ENCODE peak calls at places on chromosomes 11 and 22, in seven cellular contexts. C, D, R, I, S, U and X are unnamed samples.

GRCh38 chr11:7611411-7611810 is 61.9 kb downstream of the CYB5R2 start:
- DNase-seq in D (no peak), R (no peak), S (no peak), U (no peak), I (no peak), C (no peak), X (no peak)

GRCh38 chr11:31799794-31800397 is 11.2 kb downstream of the PAX6 start:
- DNase-seq in I (no peak), C (no peak), D (no peak), U (no peak), S (no peak), R (no peak), X (no peak)

GRCh38 chr11:60763692-60764369 is 7.2 kb downstream of the MS4A15 start:
- DNase-seq in D (no peak), U (no peak), C (no peak), S (no peak), I (peak), R (no peak), X (no peak)

GRCh38 chr11:33895752-33896137 is 3.9 kb upstream of the LMO2 start:
- DNase-seq in S (no peak), I (no peak), C (no peak), R (no peak), D (no peak), U (no peak), X (no peak)

GRCh38 chr11:76047766-76048165 is 158.5 kb downstream of the WNT11 start:
- DNase-seq in C (no peak), D (no peak), S (no peak), U (no peak), I (no peak), R (no peak), X (no peak)

GRCh38 chr22:45632791-45633515 is 38.7 kb upstream of the ATXN10 start:
- DNase-seq in U (no peak), I (no peak), S (no peak), C (no peak), R (no peak), D (no peak), X (no peak)

GRCh38 chr22:50247748-50248147 is 2.9 kb upstream of the TUBGCP6 start:
- DNase-seq in U (no peak), C (peak), I (peak), S (no peak), R (peak), D (no peak), X (no peak)

GRCh38 chr11:128497057-128497957 is 90.1 kb downstream of the ETS1 start:
- DNase-seq in S (peak), I (peak), D (peak), C (no peak), R (peak), U (peak), X (no peak)

GRCh38 chr11:72007089-72007476 is 8.4 kb downstream of the IL18BP start:
- DNase-seq in C (no peak), D (no peak), U (no peak), I (no peak), S (no peak), R (no peak), X (no peak)

GRCh38 chr11:88175707-88176066 is 444 bp upstream of the RAB38 start:
- DNase-seq in U (no peak), S (no peak), I (peak), D (no peak), R (no peak), C (peak), X (no peak)

GRCh38 chr11:89184021-89184420 is 6.3 kb downstream of the TYR start:
- DNase-seq in U (no peak), C (no peak), D (no peak), I (no peak), S (no peak), R (peak), X (no peak)

DNA sequence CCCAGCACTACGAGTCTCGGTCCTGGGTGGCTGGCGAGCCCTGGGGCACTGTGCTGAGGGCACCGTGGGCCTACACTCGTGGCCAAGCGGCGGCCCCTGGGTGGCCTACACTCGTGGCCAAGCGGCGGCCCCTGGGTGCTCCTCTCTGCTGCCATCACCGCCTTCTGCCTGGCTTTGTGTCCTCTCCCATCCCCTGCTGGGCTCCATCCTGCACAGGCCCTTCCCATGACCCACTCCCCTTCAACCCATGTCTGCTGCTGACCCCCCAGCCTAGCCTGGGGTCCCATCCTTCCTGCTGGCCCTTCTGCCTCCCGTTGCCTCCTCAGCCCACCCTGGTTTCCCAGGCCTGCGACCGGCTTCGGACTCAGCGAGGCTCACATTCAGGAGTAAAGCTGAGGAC is 87.4 kb upstream of the CLDN5 start:
- DNase-seq in D (no peak), U (no peak), C (no peak), S (no peak), R (no peak), I (no peak), X (no peak)
- TF ChIP-seq CTCF in D (no peak), U (no peak), C (no peak), S (no peak), R (no peak), I (no peak), X (no peak)

GRCh38 chr22:36334081-36334831 is 53.5 kb downstream of the MYH9 start:
- DNase-seq in U (no peak), C (no peak), D (no peak), R (no peak), S (no peak), I (no peak), X (no peak)
- TF ChIP-seq CTCF in U (no peak), C (no peak), D (no peak), R (peak), S (no peak), I (no peak), X (no peak)

GRCh38 chr22:38260760-38261477 is 11.9 kb downstream of the TMEM184B start:
- DNase-seq in S (no peak), I (no peak), U (no peak), R (no peak), D (no peak), C (no peak), X (no peak)
- TF ChIP-seq CTCF in S (no peak), I (peak), U (no peak), R (peak), D (no peak), C (no peak), X (peak)

GRCh38 chr11:116513894-116514293 is 258.9 kb downstream of the BUD13 start:
- DNase-seq in D (peak), U (no peak), C (no peak), R (peak), I (peak), S (no peak), X (peak)
- TF ChIP-seq CTCF in D (no peak), U (no peak), C (peak), R (peak), I (peak), S (peak), X (peak)

DNA sequence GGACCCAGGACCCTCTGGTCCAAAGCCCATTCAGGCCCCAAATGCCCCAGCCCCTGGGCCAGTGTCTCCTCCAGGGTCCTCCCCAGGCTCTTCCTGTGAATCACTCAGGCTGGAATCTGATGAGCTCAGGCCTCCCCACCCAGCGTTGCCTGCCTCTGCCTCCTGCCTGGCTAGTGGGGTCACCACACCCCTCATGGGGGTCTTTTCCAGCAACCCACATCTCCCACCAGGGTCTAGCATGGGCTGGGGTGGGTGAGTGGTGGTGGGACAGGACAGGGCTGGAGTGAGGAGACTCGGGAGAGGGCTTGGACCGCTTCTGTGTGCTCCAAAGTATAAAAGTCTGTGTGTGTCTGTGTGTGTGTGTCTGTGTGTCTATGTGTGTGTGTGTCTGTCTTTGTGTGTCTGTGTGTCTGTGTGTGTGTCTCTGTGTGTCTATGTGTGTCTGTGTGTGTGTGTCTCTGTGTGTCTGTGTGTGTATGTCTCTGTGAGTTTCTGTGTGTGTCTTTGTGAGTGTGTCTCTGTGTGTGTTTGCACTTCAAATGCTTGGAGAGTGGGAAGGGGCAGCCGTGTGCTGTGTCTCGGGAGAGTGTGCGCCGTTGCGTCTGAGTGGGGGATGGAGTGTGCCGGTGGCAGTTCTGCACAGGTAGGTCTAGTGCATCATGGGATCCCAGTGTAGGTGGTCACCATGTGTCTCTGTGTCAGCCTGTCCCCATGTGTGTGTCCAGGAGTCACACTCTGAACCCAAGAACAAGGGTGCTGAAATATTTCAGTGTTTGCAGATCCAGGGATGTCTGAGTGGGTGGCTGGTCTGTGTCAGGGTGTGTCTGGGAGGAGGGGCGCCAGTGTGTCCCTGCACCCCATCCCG is 8.8 kb downstream of the RIN1 start:
- DNase-seq in S (no peak), U (no peak), R (peak), D (no peak), I (no peak), C (peak), X (no peak)
- TF ChIP-seq CTCF in S (no peak), U (no peak), R (peak), D (no peak), I (no peak), C (no peak), X (no peak)